ENCODE peak calls at places on chromosomes 11 and 22, in eight cellular contexts. Z is astrocyte of the cerebellum, H is GM12878, T is A673, C is tibial nerve, P is epithelial cell of esophagus, B is HFF-Myc, G is HCT116. Q is an unnamed sample.

GRCh38 chr11:114441921-114442320 is 2.7 kb downstream of the REXO2 start:
- DNase-seq in Z (no peak), H (no peak), T (no peak), C (no peak), P (no peak), B (no peak), G (no peak), Q (no peak)

GRCh38 chr22:24975813-24976341 is 23.4 kb downstream of the KIAA1671 start:
- DNase-seq in Z (no peak), H (no peak), T (no peak), C (peak), P (peak), B (no peak), G (no peak), Q (no peak)

GRCh38 chr22:28029201-28029948 is 110.3 kb upstream of the PITPNB start:
- DNase-seq in Z (no peak), H (no peak), T (peak), C (no peak), P (no peak), B (no peak), G (no peak), Q (no peak)

GRCh38 chr11:79182794-79183193 is 258.0 kb downstream of the TENM4 start:
- DNase-seq in Z (peak), H (no peak), T (no peak), C (no peak), P (no peak), B (peak), G (no peak), Q (peak)

GRCh38 chr22:36197601-36198146 is 3.9 kb downstream of the APOL4 start:
- DNase-seq in Z (no peak), H (no peak), T (no peak), C (peak), P (no peak), B (no peak), G (no peak), Q (no peak)

GRCh38 chr11:58576792-58577440 is 1.3 kb upstream of the LPXN start:
- DNase-seq in Z (peak), H (no peak), T (peak), C (no peak), P (peak), B (no peak), G (no peak), Q (no peak)

GRCh38 chr22:23984430-23984829 is 4.5 kb downstream of the GSTT2 start:
- DNase-seq in Z (peak), H (no peak), T (no peak), C (no peak), P (peak), B (peak), G (peak), Q (no peak)

GRCh38 chr11:130179396-130180306 is 20.1 kb downstream of the ST14 start:
- DNase-seq in Z (no peak), H (no peak), T (no peak), C (no peak), P (no peak), B (no peak), G (no peak), Q (no peak)

GRCh38 chr11:126090452-126090851 is 27.8 kb upstream of the CDON start:
- DNase-seq in Z (no peak), H (no peak), T (no peak), C (no peak), P (no peak), B (no peak), G (no peak), Q (no peak)

GRCh38 chr11:27391336-27392015 is 28.5 kb upstream of the CCDC34 start:
- DNase-seq in Z (no peak), H (no peak), T (no peak), C (no peak), P (peak), B (no peak), G (peak), Q (no peak)

GRCh38 chr11:23976369-23976768 is 520.5 kb upstream of the LUZP2 start:
- DNase-seq in Z (no peak), H (no peak), T (no peak), C (no peak), P (no peak), B (no peak), G (no peak), Q (no peak)

GRCh38 chr22:32352681-32353080 is 5.0 kb upstream of the RFPL3 start:
- DNase-seq in Z (no peak), H (no peak), T (no peak), C (no peak), P (no peak), B (no peak), G (no peak), Q (no peak)

GRCh38 chr22:26847046-26847445 is 189.7 kb downstream of the MIAT start:
- DNase-seq in Z (no peak), H (no peak), T (no peak), C (no peak), P (no peak), B (no peak), G (no peak), Q (no peak)

GRCh38 chr22:46056169-46057041 is 79.4 kb upstream of the WNT7B start:
- DNase-seq in Z (no peak), H (no peak), T (peak), C (no peak), P (peak), B (no peak), G (no peak), Q (no peak)

GRCh38 chr11:62805991-62806441 is 776 bp upstream of the NXF1 start:
- DNase-seq in Z (no peak), H (no peak), T (no peak), C (no peak), P (peak), B (no peak), G (no peak), Q (no peak)

GRCh38 chr11:47188262-47188661 is 2.0 kb upstream of the PACSIN3 start:
- DNase-seq in Z (no peak), H (no peak), T (no peak), C (no peak), P (no peak), B (no peak), G (no peak), Q (no peak)

GRCh38 chr11:116148056-116148455 is 624.7 kb downstream of the BUD13 start:
- DNase-seq in Z (no peak), H (no peak), T (no peak), C (no peak), P (no peak), B (no peak), G (no peak), Q (no peak)

GRCh38 chr11:14713518-14714244 is 70.1 kb downstream of the PDE3B start:
- DNase-seq in Z (no peak), H (no peak), T (no peak), C (no peak), P (no peak), B (peak), G (no peak), Q (no peak)

GRCh38 chr11:17722000-17722643 is 2.8 kb downstream of the MYOD1 start:
- DNase-seq in Z (no peak), H (no peak), T (peak), C (no peak), P (peak), B (no peak), G (peak), Q (no peak)

GRCh38 chr11:15800121-15800800 is 556.1 kb downstream of the SOX6 start:
- DNase-seq in Z (peak), H (no peak), T (peak), C (peak), P (peak), B (no peak), G (no peak), Q (peak)

GRCh38 chr11:119795231-119795630 is 66.2 kb upstream of the NECTIN1 start:
- DNase-seq in Z (peak), H (no peak), T (peak), C (peak), P (peak), B (peak), G (no peak), Q (peak)

GRCh38 chr22:50027639-50028537 is 15.3 kb upstream of the IL17REL start:
- DNase-seq in Z (no peak), H (no peak), T (no peak), C (no peak), P (peak), B (no peak), G (no peak), Q (no peak)

GRCh38 chr11:859394-860131 is 16.9 kb downstream of the TSPAN4 start:
- DNase-seq in Z (peak), H (no peak), T (peak), C (peak), P (peak), B (no peak), G (no peak), Q (peak)

GRCh38 chr11:66868726-66869291 is 11.9 kb downstream of the LRFN4 start:
- DNase-seq in Z (no peak), H (peak), T (peak), C (no peak), P (peak), B (no peak), G (peak), Q (no peak)

GRCh38 chr11:63489879-63490278 is 1.1 kb downstream of the PLAAT5 start:
- DNase-seq in Z (peak), H (no peak), T (no peak), C (no peak), P (no peak), B (no peak), G (no peak), Q (peak)

GRCh38 chr22:44332946-44333345 is 20.2 kb upstream of the SHISAL1 start:
- DNase-seq in Z (no peak), H (no peak), T (no peak), C (no peak), P (no peak), B (no peak), G (no peak), Q (no peak)

GRCh38 chr11:104306862-104307474 is 143.0 kb upstream of the PDGFD start:
- DNase-seq in Z (no peak), H (no peak), T (no peak), C (no peak), P (no peak), B (no peak), G (no peak), Q (no peak)

GRCh38 chr11:120715239-120715638 is 203.7 kb downstream of the GRIK4 start:
- DNase-seq in Z (no peak), H (no peak), T (peak), C (no peak), P (no peak), B (no peak), G (no peak), Q (no peak)

GRCh38 chr11:106281455-106282173 is 204.2 kb downstream of the AASDHPPT start:
- DNase-seq in Z (no peak), H (no peak), T (no peak), C (no peak), P (peak), B (peak), G (peak), Q (peak)

GRCh38 chr22:33803371-33803770 is 116.9 kb downstream of the LARGE1 start:
- DNase-seq in Z (peak), H (no peak), T (no peak), C (no peak), P (no peak), B (peak), G (no peak), Q (peak)

GRCh38 chr22:20315337-20316216 is 4.3 kb downstream of the DGCR6L start:
- DNase-seq in Z (no peak), H (no peak), T (no peak), C (peak), P (no peak), B (no peak), G (no peak), Q (no peak)

GRCh38 chr11:109364851-109365250 is 57.1 kb upstream of the C11orf87 start:
- DNase-seq in Z (no peak), H (no peak), T (no peak), C (no peak), P (no peak), B (no peak), G (no peak), Q (no peak)

GRCh38 chr22:19149047-19149883 is 827 bp downstream of the GSC2 start:
- DNase-seq in Z (no peak), H (no peak), T (no peak), C (no peak), P (peak), B (no peak), G (no peak), Q (no peak)

GRCh38 chr11:19441752-19442553 is 201.2 kb upstream of the E2F8 start:
- DNase-seq in Z (peak), H (peak), T (no peak), C (peak), P (peak), B (peak), G (peak), Q (peak)

GRCh38 chr11:118314985-118315384 is 10.5 kb downstream of the CD3E start:
- DNase-seq in Z (no peak), H (no peak), T (no peak), C (no peak), P (no peak), B (no peak), G (no peak), Q (no peak)
- H3K4me3 ChIP-seq in Z (no peak), H (no peak), T (no peak), C (no peak), P (no peak), B (no peak), G (no peak), Q (no peak)

GRCh38 chr11:44310198-44310455 is 188 bp upstream of the ALX4 start:
- DNase-seq in Z (no peak), H (no peak), T (no peak), C (no peak), P (no peak), B (no peak), G (no peak), Q (no peak)
- H3K4me3 ChIP-seq in Z (no peak), H (no peak), T (peak), C (peak), P (no peak), B (peak), G (no peak), Q (peak)

DNA sequence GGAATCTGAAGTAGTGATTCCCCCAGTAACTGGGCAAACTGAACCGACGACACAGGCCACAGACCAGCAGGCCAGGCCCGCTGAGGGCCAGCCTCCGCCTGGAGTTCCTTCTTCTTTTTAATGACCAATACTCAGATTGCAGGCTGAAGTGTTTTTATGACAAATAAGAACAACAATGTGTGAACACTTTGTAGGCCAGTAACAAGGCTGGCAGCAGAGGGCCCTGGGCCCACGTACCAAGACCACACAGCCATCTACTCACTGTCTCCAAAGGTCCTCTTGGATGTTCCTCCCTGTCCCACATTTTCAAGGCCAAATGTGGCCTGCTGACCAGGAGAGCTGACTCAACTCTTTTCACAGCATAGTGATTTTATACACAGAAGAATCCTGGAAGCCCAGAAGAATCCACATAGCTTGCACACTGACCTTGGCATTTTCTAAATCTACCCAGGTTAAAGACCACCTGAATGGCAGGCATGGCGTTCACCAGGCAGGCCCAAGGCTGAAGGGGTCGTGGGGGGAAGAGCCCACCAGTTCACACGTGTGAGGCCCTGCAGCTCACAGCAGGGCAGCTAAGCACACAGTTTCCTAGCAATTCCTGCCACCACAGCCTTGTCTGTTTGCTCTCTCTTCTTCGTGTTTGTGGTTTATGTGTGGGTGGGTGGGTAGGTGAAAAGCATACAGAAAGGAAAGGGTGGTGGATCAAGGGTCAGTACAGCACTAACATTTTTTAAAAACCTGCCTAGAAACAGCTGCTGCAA is 13.3 kb downstream of the SMCO4 start:
- DNase-seq in Z (no peak), H (no peak), T (no peak), C (no peak), P (no peak), B (no peak), G (no peak), Q (no peak)
- H3K4me3 ChIP-seq in Z (no peak), H (peak), T (no peak), C (no peak), P (no peak), B (no peak), G (no peak), Q (no peak)

DNA sequence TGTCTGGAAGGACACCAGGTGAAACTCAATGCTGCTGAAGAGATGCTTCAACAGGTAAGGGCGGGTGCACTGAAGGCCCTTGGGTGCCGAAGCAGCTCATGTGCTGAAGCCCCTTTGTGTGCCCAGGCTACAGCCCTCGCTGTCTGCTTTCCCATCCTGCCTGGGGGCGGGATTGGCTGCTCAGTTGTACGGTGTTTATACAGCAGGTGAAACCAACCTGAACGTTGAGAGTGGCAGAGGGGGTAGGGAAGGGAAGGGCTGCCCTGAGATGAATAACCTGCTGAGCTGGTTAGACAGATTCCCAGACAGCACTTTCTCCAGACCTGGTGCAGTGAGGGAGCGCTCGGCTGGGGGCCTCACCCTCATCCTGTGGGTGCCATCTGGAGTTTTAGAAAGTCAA is 75.7 kb downstream of the CYB5R2 start:
- DNase-seq in Z (no peak), H (no peak), T (no peak), C (no peak), P (peak), B (no peak), G (no peak), Q (no peak)
- H3K4me3 ChIP-seq in Z (no peak), H (no peak), T (no peak), C (no peak), P (peak), B (no peak), G (no peak), Q (no peak)

GRCh38 chr11:69437001-69437875 is 44.2 kb upstream of the LINC01488 start:
- DNase-seq in Z (no peak), H (no peak), T (no peak), C (no peak), P (peak), B (no peak), G (no peak), Q (peak)
- H3K4me3 ChIP-seq in Z (no peak), H (no peak), T (no peak), C (no peak), P (no peak), B (no peak), G (peak), Q (no peak)

DNA sequence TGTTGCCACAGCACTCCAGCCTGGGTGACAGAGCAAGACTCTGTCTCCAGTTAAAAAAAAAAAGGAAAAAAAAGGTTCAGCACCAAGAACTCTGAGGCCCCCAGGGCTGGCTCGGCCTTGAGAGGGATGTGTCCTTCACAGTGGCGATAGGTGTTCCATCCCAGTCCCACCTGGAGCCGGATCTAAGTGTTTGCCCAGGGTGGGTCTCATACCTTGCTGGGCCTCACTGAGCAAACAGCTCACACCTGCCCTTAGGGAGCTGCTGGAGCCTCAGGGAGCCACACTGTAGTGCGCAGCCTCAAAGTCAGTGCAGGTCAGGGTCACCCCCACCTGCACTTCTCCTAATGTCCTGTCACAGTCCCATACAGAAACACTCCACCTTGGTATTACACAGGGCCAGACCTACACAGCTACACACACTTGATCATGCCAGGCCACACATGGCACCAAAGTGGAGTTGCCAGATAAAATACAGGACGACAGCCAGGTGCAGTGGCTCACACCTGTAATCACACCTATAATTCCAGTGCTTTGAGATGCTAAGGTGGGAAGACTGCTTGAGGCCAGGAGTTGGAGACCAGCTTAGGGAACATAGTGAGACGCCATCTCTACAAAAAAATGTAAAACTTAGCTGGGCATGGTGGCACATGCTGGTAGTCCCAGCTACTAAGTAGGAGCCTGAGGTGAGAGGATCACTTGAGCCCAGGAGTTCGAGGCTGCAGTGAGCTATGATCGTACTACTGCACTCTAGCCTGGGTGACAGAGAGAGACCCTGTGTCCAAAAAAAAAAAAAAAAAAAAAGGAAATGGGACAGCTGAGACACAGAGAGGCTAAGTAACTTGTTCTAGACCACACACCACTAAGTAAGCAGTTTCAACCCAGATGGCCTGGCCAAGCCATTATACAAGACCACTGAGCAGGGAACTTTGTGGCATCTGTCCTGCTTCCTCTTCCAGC is 7.3 kb downstream of the STARD10 start:
- DNase-seq in Z (no peak), H (no peak), T (no peak), C (no peak), P (no peak), B (no peak), G (no peak), Q (no peak)
- H3K4me3 ChIP-seq in Z (no peak), H (no peak), T (no peak), C (no peak), P (no peak), B (no peak), G (no peak), Q (no peak)

GRCh38 chr22:37483594-37484114 is 2.5 kb downstream of the MFNG start:
- DNase-seq in Z (no peak), H (no peak), T (no peak), C (no peak), P (no peak), B (no peak), G (no peak), Q (no peak)
- H3K4me3 ChIP-seq in Z (no peak), H (peak), T (no peak), C (no peak), P (no peak), B (no peak), G (no peak), Q (no peak)

GRCh38 chr11:12922418-12922817 is 86.7 kb upstream of the RASSF10 start:
- DNase-seq in Z (peak), H (no peak), T (no peak), C (no peak), P (no peak), B (no peak), G (no peak), Q (no peak)

GRCh38 chr11:12921580-12922157 is 87.4 kb upstream of the RASSF10 start:
- DNase-seq in Z (no peak), H (no peak), T (no peak), C (no peak), P (no peak), B (no peak), G (no peak), Q (no peak)

GRCh38 chr11:12924650-12925049 is 84.5 kb upstream of the RASSF10 start:
- DNase-seq in Z (no peak), H (no peak), T (no peak), C (no peak), P (no peak), B (no peak), G (no peak), Q (no peak)

GRCh38 chr11:12922980-12923507 is 86.1 kb upstream of the RASSF10 start:
- DNase-seq in Z (no peak), H (no peak), T (no peak), C (no peak), P (no peak), B (no peak), G (no peak), Q (no peak)

DNA sequence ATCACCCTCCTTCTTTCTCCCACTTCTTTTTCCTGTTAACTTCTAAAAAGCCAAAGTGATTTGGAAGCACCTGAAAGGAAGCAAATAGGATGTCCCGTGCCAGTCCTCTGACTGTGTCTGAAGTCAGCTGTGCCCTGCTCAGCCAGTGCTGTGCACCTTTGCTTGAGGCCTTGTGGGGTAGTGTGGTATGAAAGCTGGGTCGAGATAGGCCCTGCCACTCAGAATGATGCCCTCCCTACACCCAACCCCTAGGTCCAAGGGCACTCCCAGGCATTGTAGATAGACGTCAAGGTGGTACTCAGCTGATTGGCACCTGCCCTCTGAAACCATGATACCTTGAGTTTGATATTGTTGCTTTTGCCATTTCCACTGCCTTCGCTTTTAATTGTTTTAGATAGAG is 83.6 kb upstream of the RASSF10 start:
- DNase-seq in Z (no peak), H (no peak), T (no peak), C (no peak), P (no peak), B (no peak), G (no peak), Q (no peak)
- H3K4me3 ChIP-seq in Z (no peak), H (no peak), T (no peak), C (no peak), P (no peak), B (no peak), G (no peak), Q (no peak)